ENCODE peak calls at places on chromosomes 2 and 18, in eight cellular contexts. O is stimulated activated CD4-positive, alpha-beta T cell treated with anti-CD3 and anti-CD28 coated beads, Interleukin-15, amount 100 ng/mL, for 24 hours; X is neural crest cell; A is Right ventricle myocardium superior; D is gastrocnemius medialis; Q is NCI-H2081; E is AG04450; L is stimulated activated CD8-positive, alpha-beta memory T cell treated with anti-CD3 and anti-CD28 coated beads, Interleukin-7, amount 100 ng/mL, for 1 hour. M is an unnamed sample.

GRCh38 chr2:134308474-134309385 is 54.9 kb downstream of the MGAT5 start:
- DNase-seq in O (no peak), X (no peak), A (no peak), D (no peak), Q (no peak), E (no peak), L (no peak), M (no peak)

GRCh38 chr2:236577481-236578410 is 8.1 kb downstream of the ACKR3 start:
- DNase-seq in O (no peak), X (no peak), A (peak), D (no peak), Q (no peak), E (no peak), L (no peak), M (no peak)

GRCh38 chr18:26073742-26074141 is 16.7 kb downstream of the SS18 start:
- DNase-seq in O (no peak), X (no peak), A (no peak), D (no peak), Q (no peak), E (no peak), L (no peak), M (peak)

GRCh38 chr2:9950521-9951271 is 797 bp upstream of the GRHL1 start:
- DNase-seq in O (peak), X (peak), A (peak), D (no peak), Q (peak), E (no peak), L (peak), M (no peak)

GRCh38 chr18:35122586-35123224 is 81.5 kb downstream of the MAPRE2 start:
- DNase-seq in O (peak), X (peak), A (no peak), D (no peak), Q (peak), E (no peak), L (no peak), M (no peak)

GRCh38 chr2:172095146-172095904 is 7.4 kb downstream of the DLX2 start:
- DNase-seq in O (peak), X (peak), A (peak), D (no peak), Q (peak), E (peak), L (no peak), M (peak)

GRCh38 chr2:67255933-67256615 is 141.1 kb upstream of the ETAA1 start:
- DNase-seq in O (no peak), X (no peak), A (no peak), D (no peak), Q (no peak), E (peak), L (no peak), M (peak)

GRCh38 chr2:128308889-128309288 is 9.8 kb downstream of the HS6ST1 start:
- DNase-seq in O (no peak), X (no peak), A (no peak), D (no peak), Q (no peak), E (no peak), L (no peak), M (no peak)

GRCh38 chr2:214401580-214401979 is 9.3 kb upstream of the VWC2L start:
- DNase-seq in O (no peak), X (no peak), A (no peak), D (no peak), Q (no peak), E (no peak), L (no peak), M (no peak)

GRCh38 chr2:133841905-133842304 is 273.6 kb upstream of the NCKAP5 start:
- DNase-seq in O (no peak), X (no peak), A (no peak), D (no peak), Q (no peak), E (peak), L (no peak), M (peak)

GRCh38 chr18:46250084-46250811 is 146.1 kb downstream of the HAUS1 start:
- DNase-seq in O (peak), X (no peak), A (no peak), D (no peak), Q (no peak), E (peak), L (peak), M (peak)

GRCh38 chr2:227717687-227718567 is at the start of gene SLC19A3:
- DNase-seq in O (peak), X (peak), A (peak), D (peak), Q (peak), E (peak), L (no peak), M (peak)

GRCh38 chr18:36499938-36500337 is 202.4 kb downstream of the FHOD3 start:
- DNase-seq in O (no peak), X (no peak), A (no peak), D (no peak), Q (no peak), E (no peak), L (no peak), M (no peak)

GRCh38 chr2:210198326-210198725 is 26.9 kb downstream of the ACADL start:
- DNase-seq in O (no peak), X (no peak), A (no peak), D (no peak), Q (no peak), E (no peak), L (no peak), M (peak)

GRCh38 chr2:216006164-216006663 is 7.1 kb downstream of the MREG start:
- DNase-seq in O (peak), X (no peak), A (no peak), D (no peak), Q (no peak), E (no peak), L (no peak), M (no peak)

GRCh38 chr2:30106543-30106942 is 40.3 kb upstream of the YPEL5 start:
- DNase-seq in O (no peak), X (no peak), A (no peak), D (no peak), Q (no peak), E (no peak), L (no peak), M (peak)

GRCh38 chr2:199850250-199850717 is 708 bp downstream of the FTCDNL1 start:
- DNase-seq in O (no peak), X (no peak), A (no peak), D (no peak), Q (no peak), E (no peak), L (no peak), M (no peak)

GRCh38 chr2:39202639-39203369 is 41.0 kb downstream of the CDKL4 start:
- DNase-seq in O (no peak), X (no peak), A (no peak), D (no peak), Q (no peak), E (no peak), L (no peak), M (peak)

GRCh38 chr2:163641986-163642385 is 93.8 kb downstream of the FIGN start:
- DNase-seq in O (no peak), X (no peak), A (no peak), D (no peak), Q (no peak), E (no peak), L (no peak), M (peak)

GRCh38 chr2:232761301-232761907 is 15.0 kb downstream of the KCNJ13 start:
- DNase-seq in O (peak), X (no peak), A (no peak), D (no peak), Q (peak), E (no peak), L (no peak), M (peak)

GRCh38 chr2:225328192-225328591 is 71.3 kb upstream of the NYAP2 start:
- DNase-seq in O (no peak), X (no peak), A (no peak), D (no peak), Q (no peak), E (no peak), L (no peak), M (no peak)

GRCh38 chr2:203586151-203586550 is 51.0 kb upstream of the RAPH1 start:
- DNase-seq in O (no peak), X (no peak), A (no peak), D (no peak), Q (no peak), E (no peak), L (no peak), M (no peak)

GRCh38 chr2:48856657-48857056 is 101.1 kb upstream of the LHCGR start:
- DNase-seq in O (no peak), X (no peak), A (no peak), D (no peak), Q (no peak), E (no peak), L (no peak), M (no peak)

GRCh38 chr18:13558790-13559189 is 167.6 kb downstream of the FAM210A start:
- DNase-seq in O (no peak), X (no peak), A (no peak), D (no peak), Q (no peak), E (no peak), L (no peak), M (no peak)

GRCh38 chr2:8380026-8380425 is 301.8 kb upstream of the ID2 start:
- DNase-seq in O (no peak), X (no peak), A (no peak), D (no peak), Q (no peak), E (no peak), L (no peak), M (no peak)

GRCh38 chr18:5521000-5521399 is 22.8 kb downstream of the EPB41L3 start:
- DNase-seq in O (no peak), X (no peak), A (no peak), D (no peak), Q (no peak), E (no peak), L (no peak), M (no peak)

GRCh38 chr2:71691747-71692455 is 238.5 kb downstream of the DYSF start:
- DNase-seq in O (no peak), X (peak), A (peak), D (peak), Q (no peak), E (no peak), L (no peak), M (no peak)

GRCh38 chr2:128445533-128445900 is 126.8 kb upstream of the HS6ST1 start:
- DNase-seq in O (no peak), X (no peak), A (no peak), D (no peak), Q (no peak), E (no peak), L (no peak), M (no peak)

GRCh38 chr2:38274286-38275276 is 102.5 kb downstream of the ATL2 start:
- DNase-seq in O (peak), X (peak), A (no peak), D (peak), Q (peak), E (peak), L (no peak), M (peak)

M was measured in fibroblast of the aortic adventitia.